ENCODE peak calls at places on chromosomes 16 and 17, in five cellular contexts. O is GM23248, G is mesenchymal stem cell, S is heart left ventricle, T is thoracic aorta. B is an unnamed sample. For H3K4me1 and H3K9me3, the result is how much of the 10 kb centered on the place peaks cover.

GRCh38 chr16:55009581-55009980 is 78.9 kb downstream of the IRX5 start:
- DNase-seq in G (no peak), O (no peak), S (no peak), T (no peak), B (no peak)

GRCh38 chr17:64164592-64165285 is 34.8 kb upstream of the ERN1 start:
- DNase-seq in G (no peak), T (no peak), O (no peak), S (no peak), B (no peak)

GRCh38 chr17:12659500-12659899 is 6.2 kb upstream of the MYOCD start:
- DNase-seq in T (no peak), G (peak), O (peak), S (no peak), B (no peak)

GRCh38 chr16:89324056-89325010 is 106.8 kb downstream of the ZNF778 start:
- DNase-seq in S (no peak), O (peak), G (peak), T (no peak), B (peak)

GRCh38 chr17:2042355-2042929 is 620 bp downstream of the OVCA2 start:
- DNase-seq in S (no peak), T (no peak), O (peak), G (peak), B (no peak)

GRCh38 chr16:75621170-75621477 is 2.0 kb downstream of the ADAT1 start:
- DNase-seq in O (peak), S (no peak), T (no peak), G (peak), B (no peak)

GRCh38 chr16:58371841-58372240 is 20.4 kb upstream of the GINS3 start:
- DNase-seq in O (no peak), S (no peak), T (no peak), G (no peak), B (no peak)

GRCh38 chr17:42673885-42674754 is 2.7 kb downstream of the PLEKHH3 start:
- DNase-seq in S (peak), T (no peak), G (peak), O (peak), B (peak)

GRCh38 chr17:560379-560935 is 154.2 kb downstream of the VPS53 start:
- DNase-seq in G (peak), O (peak), T (no peak), S (peak), B (no peak)

GRCh38 chr16:50680907-50681885 is at the start of gene SNX20:
- DNase-seq in O (no peak), S (peak), G (no peak), T (no peak), B (peak)

GRCh38 chr16:56787185-56787584 is 57.3 kb downstream of the NUP93 start:
- DNase-seq in T (no peak), O (no peak), S (no peak), G (no peak), B (no peak)

GRCh38 chr17:41974658-41975057 is 8.1 kb downstream of the CNP start:
- DNase-seq in T (no peak), O (no peak), S (no peak), G (no peak), B (no peak)

DNA sequence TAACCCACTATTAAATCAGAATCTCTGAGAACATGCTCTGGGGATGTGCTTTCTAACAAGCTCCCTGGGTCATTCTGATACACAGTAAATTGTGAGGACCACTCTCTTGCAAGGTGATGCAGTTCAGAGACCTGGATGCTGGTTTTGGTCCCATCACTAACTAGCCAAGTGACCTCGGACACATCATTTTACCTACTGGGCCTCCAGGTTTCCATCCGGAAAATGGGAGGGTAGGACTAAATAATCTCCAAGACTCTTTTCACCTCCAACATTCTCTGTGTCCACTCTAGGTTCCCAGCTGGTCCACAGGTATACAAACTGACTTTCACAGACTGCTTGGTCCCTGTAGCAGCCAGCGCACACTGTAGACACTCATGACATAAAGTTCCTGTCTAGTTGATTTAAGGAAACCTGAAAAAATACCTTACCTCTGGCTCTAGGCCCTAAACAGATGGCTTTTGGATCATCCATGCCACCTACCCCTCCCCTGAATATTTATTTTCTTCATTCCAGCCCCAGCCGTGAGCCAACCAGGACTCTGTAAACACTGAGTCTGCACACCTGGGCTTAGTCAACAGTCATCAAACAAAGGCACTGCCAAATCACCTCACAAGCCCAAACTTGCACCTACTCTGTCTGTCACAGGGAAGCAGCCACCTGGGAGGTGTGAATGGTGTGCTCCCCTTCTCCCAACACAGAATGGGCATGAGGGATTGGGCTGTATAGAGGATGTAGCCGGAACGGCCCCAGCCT is 51.3 kb upstream of the MRPS23 start:
- DNase-seq in O (no peak), T (no peak), G (no peak), S (no peak), B (no peak)
- H3K27ac ChIP-seq in O (no peak), T (no peak), G (no peak), S (no peak), B (peak)

GRCh38 chr17:77417575-77417974 is 276.8 kb downstream of the SEC14L1 start:
- DNase-seq in T (no peak), G (no peak), S (no peak), O (no peak), B (no peak)

GRCh38 chr17:77420476-77420803 is 279.7 kb downstream of the SEC14L1 start:
- DNase-seq in S (no peak), O (no peak), T (no peak), G (no peak), B (no peak)

GRCh38 chr17:77419547-77420475 is 279.0 kb downstream of the SEC14L1 start:
- DNase-seq in G (peak), S (no peak), O (no peak), T (no peak), B (no peak)

GRCh38 chr17:77418609-77419008 is 277.8 kb downstream of the SEC14L1 start:
- DNase-seq in S (no peak), O (no peak), T (no peak), G (no peak), B (peak)

DNA sequence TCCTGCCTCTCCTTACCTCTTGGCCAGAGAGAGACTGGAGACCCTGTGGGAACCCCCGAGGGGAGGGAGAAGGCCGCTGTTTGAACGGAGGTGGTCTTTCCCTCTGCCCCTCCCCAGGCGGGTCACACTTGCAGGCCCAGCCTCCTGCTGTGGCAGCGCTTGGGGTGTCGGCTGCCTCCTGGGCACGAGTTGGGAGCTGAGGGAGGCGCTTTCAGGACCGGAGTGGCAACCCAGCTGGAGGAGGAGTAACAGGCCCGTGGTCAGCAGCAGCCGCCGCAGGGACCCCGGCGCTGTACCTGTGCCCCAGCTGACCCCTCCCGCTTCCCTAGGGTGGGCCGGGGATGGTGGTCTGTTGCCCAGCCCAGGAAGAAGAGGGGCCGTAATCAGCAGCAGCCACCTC is 278.3 kb downstream of the SEC14L1 start:
- DNase-seq in O (no peak), T (no peak), G (no peak), S (no peak), B (no peak)
- H3K4me1 ChIP-seq in O (under half), T (under half), G (half or more), S (under half), B (under half)

GRCh38 chr16:3413730-3414379 is 12.8 kb downstream of the ZNF174 start:
- DNase-seq in T (no peak), S (no peak), G (no peak), O (no peak), B (no peak)

GRCh38 chr16:3408561-3409197 is 7.7 kb downstream of the ZNF174 start:
- DNase-seq in T (no peak), O (no peak), S (no peak), G (no peak), B (no peak)
- H3K9me3 ChIP-seq in T (half or more), O (under half), S (half or more), G (half or more), B (half or more)

GRCh38 chr16:1669698-1670097 is 8.4 kb upstream of the JPT2 start:
- DNase-seq in S (no peak), T (no peak), G (no peak), O (no peak), B (peak)

GRCh38 chr16:1666316-1666715 is 11.8 kb upstream of the JPT2 start:
- DNase-seq in G (no peak), O (no peak), T (no peak), S (no peak), B (no peak)

GRCh38 chr16:1668612-1669319 is 9.3 kb upstream of the JPT2 start:
- DNase-seq in G (no peak), S (no peak), O (no peak), T (no peak), B (peak)

GRCh38 chr16:1667271-1667670 is 10.8 kb upstream of the JPT2 start:
- DNase-seq in T (no peak), G (no peak), S (no peak), O (no peak), B (no peak)

GRCh38 chr16:1667916-1668315 is 10.2 kb upstream of the JPT2 start:
- DNase-seq in G (no peak), O (no peak), S (no peak), T (no peak), B (peak)
- H3K27ac ChIP-seq in G (no peak), O (no peak), S (no peak), T (no peak), B (no peak)

GRCh38 chr16:81467072-81467471 is 22.5 kb downstream of the CMIP start:
- DNase-seq in O (no peak), G (no peak), S (no peak), T (no peak), B (peak)
- H3K4me1 ChIP-seq in O (under half), G (under half), S (under half), T (under half), B (under half)

B was measured in kidney.